ENCODE peak calls at places on chromosome 22, in six cellular contexts. M is B cell, G is cardiac fibroblast, B is ELF-1, W is Ammon's horn, A is T-helper 9 cell. U is an unnamed sample.

GRCh38 chr22:42907404-42908081 is 50.5 kb upstream of the ARFGAP3 start:
- DNase-seq in M (no peak), G (peak), B (no peak), W (no peak), A (no peak), U (no peak)

GRCh38 chr22:36756031-36756430 is 19.9 kb downstream of the IFT27 start:
- DNase-seq in M (no peak), G (no peak), B (no peak), W (no peak), A (no peak), U (no peak)

GRCh38 chr22:19622061-19622441 is 92.3 kb upstream of the SEPTIN5 start:
- DNase-seq in M (peak), G (no peak), B (no peak), W (no peak), A (no peak), U (no peak)

GRCh38 chr22:19285831-19286230 is 5.7 kb downstream of the CLTCL1 start:
- DNase-seq in M (no peak), G (no peak), B (no peak), W (no peak), A (no peak), U (no peak)

GRCh38 chr22:49959782-49960158 is 802 bp upstream of the PIM3 start:
- DNase-seq in M (no peak), G (no peak), B (no peak), W (no peak), A (no peak), U (no peak)

GRCh38 chr22:49934891-49935557 is 16.6 kb downstream of the CRELD2 start:
- DNase-seq in M (peak), G (peak), B (no peak), W (peak), A (peak), U (no peak)

GRCh38 chr22:45688606-45689080 is 17.0 kb downstream of the ATXN10 start:
- DNase-seq in M (no peak), G (peak), B (no peak), W (no peak), A (no peak), U (peak)

GRCh38 chr22:37823134-37823985 is at the start of gene GALR3:
- DNase-seq in M (no peak), G (no peak), B (no peak), W (no peak), A (no peak), U (no peak)

GRCh38 chr22:21447694-21448402 is 19.3 kb upstream of the TMEM191C start:
- DNase-seq in M (no peak), G (no peak), B (peak), W (no peak), A (no peak), U (no peak)

GRCh38 chr22:26837784-26838520 is 180.6 kb downstream of the MIAT start:
- DNase-seq in M (no peak), G (no peak), B (peak), W (no peak), A (no peak), U (no peak)

GRCh38 chr22:18031670-18032454 is 7.5 kb upstream of the MICAL3 start:
- DNase-seq in M (no peak), G (peak), B (no peak), W (no peak), A (no peak), U (no peak)

GRCh38 chr22:24471570-24471969 is 23.6 kb upstream of the UPB1 start:
- DNase-seq in M (no peak), G (peak), B (no peak), W (peak), A (no peak), U (no peak)

GRCh38 chr22:42336527-42337227 is 66.2 kb upstream of the TCF20 start:
- DNase-seq in M (no peak), G (no peak), B (no peak), W (no peak), A (no peak), U (no peak)

GRCh38 chr22:47282366-47282765 is 519.9 kb downstream of the TBC1D22A start:
- DNase-seq in M (no peak), G (no peak), B (no peak), W (no peak), A (no peak), U (no peak)

GRCh38 chr22:49092751-49093150 is 734.9 kb downstream of the BRD1 start:
- DNase-seq in M (no peak), G (no peak), B (no peak), W (no peak), A (no peak), U (no peak)

GRCh38 chr22:41481131-41481830 is 12.4 kb downstream of the ACO2 start:
- DNase-seq in M (no peak), G (no peak), B (no peak), W (peak), A (no peak), U (no peak)

GRCh38 chr22:29782061-29782845 is 15.1 kb downstream of the UQCR10 start:
- DNase-seq in M (no peak), G (peak), B (no peak), W (peak), A (no peak), U (no peak)

GRCh38 chr22:39471421-39472141 is 14.8 kb downstream of the MGAT3 start:
- DNase-seq in M (no peak), G (peak), B (peak), W (no peak), A (no peak), U (no peak)

GRCh38 chr22:36374603-36375024 is 13.2 kb downstream of the MYH9 start:
- DNase-seq in M (no peak), G (no peak), B (peak), W (no peak), A (no peak), U (no peak)

GRCh38 chr22:38419864-38420172 is 35.2 kb downstream of the KCNJ4 start:
- DNase-seq in M (no peak), G (no peak), B (no peak), W (no peak), A (no peak), U (no peak)

GRCh38 chr22:38228873-38229740 is 27.3 kb downstream of the MAFF start:
- DNase-seq in M (no peak), G (peak), B (no peak), W (no peak), A (no peak), U (no peak)

GRCh38 chr22:46012881-46013281 is 35.9 kb upstream of the WNT7B start:
- DNase-seq in M (no peak), G (no peak), B (no peak), W (no peak), A (no peak), U (no peak)

GRCh38 chr22:26610072-26610958 is 7.5 kb downstream of the CRYBB1 start:
- DNase-seq in M (no peak), G (peak), B (no peak), W (peak), A (no peak), U (no peak)

GRCh38 chr22:38843716-38844660 is at the start of gene NPTXR:
- DNase-seq in M (peak), G (peak), B (peak), W (peak), A (peak), U (no peak)

GRCh38 chr22:23068832-23069385 is 1.4 kb upstream of the GNAZ start:
- DNase-seq in M (no peak), G (no peak), B (no peak), W (no peak), A (no peak), U (no peak)

GRCh38 chr22:37176464-37177061 is 11.5 kb downstream of the C1QTNF6 start:
- DNase-seq in M (peak), G (peak), B (no peak), W (peak), A (no peak), U (no peak)

GRCh38 chr22:44676441-44677298 is 25.3 kb upstream of the PRR5 start:
- DNase-seq in M (no peak), G (peak), B (peak), W (no peak), A (no peak), U (no peak)

GRCh38 chr22:21972293-21972779 is 10.3 kb downstream of the TOP3B start:
- DNase-seq in M (peak), G (peak), B (peak), W (peak), A (peak), U (no peak)

GRCh38 chr22:17596226-17596625 is 32.3 kb downstream of the ATP6V1E1 start:
- DNase-seq in M (no peak), G (no peak), B (no peak), W (no peak), A (no peak), U (no peak)

GRCh38 chr22:24550028-24550901 is 4.7 kb downstream of the GUCD1 start:
- DNase-seq in M (no peak), G (no peak), B (no peak), W (no peak), A (no peak), U (no peak)

GRCh38 chr22:49954991-49955580 is 5.5 kb upstream of the PIM3 start:
- DNase-seq in M (no peak), G (no peak), B (no peak), W (no peak), A (no peak), U (no peak)